ENCODE peak calls at places on chromosomes 1 and 21, in five cellular contexts. One of them, this sample, is unnamed.

GRCh38 chr1:90725961-90726715 is 9.0 kb upstream of the BARHL2 start:
- DNase-seq in right cardiac atrium: no peak
- DNase-seq in RWPE1: no peak
- DNase-seq in amniotic stem cell: no peak
- DNase-seq in NCI-H510A: no peak
- DNase-seq in this sample: no peak

GRCh38 chr1:206821493-206821892 is 43.9 kb upstream of the IL20 start:
- DNase-seq in right cardiac atrium: no peak
- DNase-seq in RWPE1: no peak
- DNase-seq in amniotic stem cell: no peak
- DNase-seq in NCI-H510A: no peak
- DNase-seq in this sample: peak

GRCh38 chr1:16630661-16631247 is 17.4 kb upstream of the NBPF1 start:
- DNase-seq in right cardiac atrium: peak
- DNase-seq in RWPE1: no peak
- DNase-seq in amniotic stem cell: no peak
- DNase-seq in NCI-H510A: no peak
- DNase-seq in this sample: no peak

GRCh38 chr1:30761312-30762151 is 4.0 kb upstream of the LAPTM5 start:
- DNase-seq in right cardiac atrium: peak
- DNase-seq in RWPE1: no peak
- DNase-seq in amniotic stem cell: no peak
- DNase-seq in NCI-H510A: no peak
- DNase-seq in this sample: no peak

GRCh38 chr1:208192989-208193388 is 51.2 kb downstream of the PLXNA2 start:
- DNase-seq in right cardiac atrium: no peak
- DNase-seq in RWPE1: no peak
- DNase-seq in amniotic stem cell: no peak
- DNase-seq in NCI-H510A: no peak
- DNase-seq in this sample: no peak

GRCh38 chr21:39676054-39676771 is 63.5 kb downstream of the B3GALT5 start:
- DNase-seq in right cardiac atrium: no peak
- DNase-seq in RWPE1: peak
- DNase-seq in amniotic stem cell: no peak
- DNase-seq in NCI-H510A: peak
- DNase-seq in this sample: peak

GRCh38 chr21:46065215-46065992 is 32.5 kb upstream of the COL6A2 start:
- DNase-seq in right cardiac atrium: peak
- DNase-seq in RWPE1: no peak
- DNase-seq in amniotic stem cell: no peak
- DNase-seq in NCI-H510A: no peak
- DNase-seq in this sample: no peak

GRCh38 chr1:176531036-176531435 is 68.1 kb downstream of the PAPPA2 start:
- DNase-seq in right cardiac atrium: no peak
- DNase-seq in RWPE1: no peak
- DNase-seq in amniotic stem cell: no peak
- DNase-seq in NCI-H510A: no peak
- DNase-seq in this sample: no peak

GRCh38 chr1:227953022-227953412 is 5.3 kb upstream of the WNT9A start:
- DNase-seq in right cardiac atrium: no peak
- DNase-seq in RWPE1: no peak
- DNase-seq in amniotic stem cell: no peak
- DNase-seq in NCI-H510A: no peak
- DNase-seq in this sample: no peak

GRCh38 chr1:37498872-37499617 is 15.5 kb downstream of the MEAF6 start:
- DNase-seq in right cardiac atrium: peak
- DNase-seq in RWPE1: no peak
- DNase-seq in amniotic stem cell: no peak
- DNase-seq in NCI-H510A: no peak
- DNase-seq in this sample: peak

GRCh38 chr1:87236585-87236984 is 92.1 kb upstream of the LMO4 start:
- DNase-seq in right cardiac atrium: no peak
- DNase-seq in RWPE1: no peak
- DNase-seq in amniotic stem cell: no peak
- DNase-seq in NCI-H510A: no peak
- DNase-seq in this sample: no peak

GRCh38 chr1:148385371-148386030 is 97.6 kb downstream of the PPIAL4G start:
- DNase-seq in right cardiac atrium: no peak
- DNase-seq in RWPE1: no peak
- DNase-seq in amniotic stem cell: no peak
- DNase-seq in NCI-H510A: no peak
- DNase-seq in this sample: no peak

GRCh38 chr21:16891821-16892220 is 621.0 kb upstream of the CXADR start:
- DNase-seq in right cardiac atrium: no peak
- DNase-seq in RWPE1: no peak
- DNase-seq in amniotic stem cell: peak
- DNase-seq in NCI-H510A: no peak
- DNase-seq in this sample: no peak

GRCh38 chr1:75134939-75135828 is 996 bp downstream of the LHX8 start:
- DNase-seq in right cardiac atrium: no peak
- DNase-seq in RWPE1: no peak
- DNase-seq in amniotic stem cell: no peak
- DNase-seq in NCI-H510A: no peak
- DNase-seq in this sample: no peak

GRCh38 chr1:245988393-245989078 is 518.5 kb downstream of the SMYD3 start:
- DNase-seq in right cardiac atrium: no peak
- DNase-seq in RWPE1: no peak
- DNase-seq in amniotic stem cell: no peak
- DNase-seq in NCI-H510A: no peak
- DNase-seq in this sample: no peak

GRCh38 chr1:29383972-29384371 is 147.7 kb downstream of the PTPRU start:
- DNase-seq in right cardiac atrium: no peak
- DNase-seq in RWPE1: peak
- DNase-seq in amniotic stem cell: no peak
- DNase-seq in NCI-H510A: no peak
- DNase-seq in this sample: no peak

GRCh38 chr1:21077085-21077484 is 99.6 kb downstream of the EIF4G3 start:
- DNase-seq in right cardiac atrium: no peak
- DNase-seq in RWPE1: no peak
- DNase-seq in amniotic stem cell: no peak
- DNase-seq in NCI-H510A: no peak
- DNase-seq in this sample: no peak

This sample was measured in DMS153.